ENCODE peak calls at places on chromosomes 1 and 21, in six cellular contexts. Z is glutamatergic neuron, O is psoas muscle, L is NCI-H2171, U is NCI-H1436, V is progenitor cell of endocrine pancreas. B is an unnamed sample.

GRCh38 chr1:53011175-53011574 is 50.8 kb upstream of the PODN start:
- DNase-seq in U (no peak), L (no peak), O (no peak), Z (no peak), V (no peak), B (no peak)

GRCh38 chr21:37139154-37139553 is 66.1 kb downstream of the TTC3 start:
- DNase-seq in V (no peak), L (no peak), U (no peak), O (no peak), Z (no peak), B (no peak)

GRCh38 chr21:36156815-36157670 is at the start of gene DOP1B:
- DNase-seq in Z (peak), L (no peak), V (no peak), O (no peak), U (peak), B (no peak)

GRCh38 chr1:155910621-155911121 is 478 bp downstream of the RIT1 start:
- DNase-seq in Z (peak), V (no peak), L (no peak), U (no peak), O (no peak), B (no peak)

GRCh38 chr1:26994020-26994745 is 691 bp downstream of the TRNP1 start:
- DNase-seq in V (peak), O (no peak), U (peak), Z (peak), L (no peak), B (no peak)

GRCh38 chr1:115067460-115067859 is 21.8 kb downstream of the TSPAN2 start:
- DNase-seq in L (no peak), U (no peak), O (no peak), Z (no peak), V (no peak), B (peak)

GRCh38 chr1:219040291-219040690 is 133.4 kb upstream of the LYPLAL1 start:
- DNase-seq in U (no peak), O (no peak), L (no peak), Z (no peak), V (no peak), B (no peak)

GRCh38 chr1:203672354-203672753 is 45.7 kb downstream of the ATP2B4 start:
- DNase-seq in L (no peak), U (no peak), Z (peak), O (peak), V (no peak), B (no peak)

GRCh38 chr1:193457676-193458075 is 271.3 kb upstream of the B3GALT2 start:
- DNase-seq in Z (no peak), L (no peak), U (no peak), V (no peak), O (no peak), B (no peak)

GRCh38 chr1:153612755-153613331 is at the start of gene S100A16:
- DNase-seq in O (peak), U (no peak), V (peak), L (no peak), Z (no peak), B (no peak)

GRCh38 chr1:110393691-110394564 is 3.1 kb upstream of the SLC16A4 start:
- DNase-seq in U (no peak), L (no peak), O (no peak), Z (no peak), V (no peak), B (peak)

GRCh38 chr1:195481293-195481692 is 1126.9 kb downstream of the KCNT2 start:
- DNase-seq in Z (no peak), U (no peak), L (no peak), O (no peak), V (no peak), B (no peak)

GRCh38 chr1:17276568-17276967 is 27.7 kb downstream of the PADI3 start:
- DNase-seq in O (no peak), Z (no peak), U (no peak), L (peak), V (no peak), B (peak)

GRCh38 chr1:3389093-3389833 is 65.2 kb upstream of the ARHGEF16 start:
- DNase-seq in U (peak), V (no peak), Z (no peak), O (no peak), L (peak), B (no peak)

GRCh38 chr1:182446033-182446669 is 3.8 kb upstream of the RGSL1 start:
- DNase-seq in Z (no peak), O (no peak), L (peak), V (no peak), U (peak), B (no peak)

GRCh38 chr1:231121533-231121932 is 40.3 kb upstream of the TRIM67 start:
- DNase-seq in L (no peak), V (no peak), U (no peak), Z (no peak), O (no peak), B (no peak)

GRCh38 chr1:33143181-33143580 is 38.7 kb downstream of the TRIM62 start:
- DNase-seq in U (no peak), V (no peak), O (no peak), Z (no peak), L (no peak), B (no peak)

GRCh38 chr21:28485301-28486022 is 507.2 kb downstream of the LTN1 start:
- DNase-seq in V (no peak), L (no peak), Z (no peak), O (no peak), U (no peak), B (no peak)

GRCh38 chr1:12398135-12398450 is 168.3 kb downstream of the VPS13D start:
- DNase-seq in V (no peak), O (no peak), U (no peak), Z (no peak), L (no peak), B (no peak)

GRCh38 chr1:51058863-51059262 is 43.2 kb upstream of the C1orf185 start:
- DNase-seq in Z (no peak), U (no peak), L (no peak), V (no peak), O (no peak), B (no peak)

GRCh38 chr1:51636765-51637522 is 20.1 kb downstream of the OSBPL9 start:
- DNase-seq in O (peak), Z (no peak), U (no peak), L (no peak), V (no peak), B (peak)